ENCODE peak calls at places on chromosomes 3 and 15, in five cellular contexts. One of them, this sample, is unnamed.

GRCh38 chr15:64009798-64010241 is 36.5 kb downstream of the DAPK2 start:
- DNase-seq in HEK293T: no peak
- DNase-seq in activated naive CD4-positive, alpha-beta T cell treated with anti-CD3 and anti-CD28 coated beads for 36 hours: peak
- DNase-seq in HT1080: peak
- DNase-seq in naive B cell: no peak
- DNase-seq in this sample: peak

GRCh38 chr15:62920569-62921502 is 121.7 kb upstream of the TPM1 start:
- DNase-seq in HEK293T: no peak
- DNase-seq in activated naive CD4-positive, alpha-beta T cell treated with anti-CD3 and anti-CD28 coated beads for 36 hours: no peak
- DNase-seq in HT1080: peak
- DNase-seq in naive B cell: no peak
- DNase-seq in this sample: no peak

GRCh38 chr3:46858456-46858855 is 4.8 kb downstream of the MYL3 start:
- DNase-seq in HEK293T: no peak
- DNase-seq in activated naive CD4-positive, alpha-beta T cell treated with anti-CD3 and anti-CD28 coated beads for 36 hours: no peak
- DNase-seq in HT1080: no peak
- DNase-seq in naive B cell: no peak
- DNase-seq in this sample: no peak

GRCh38 chr3:65548848-65549625 is 489.7 kb downstream of the MAGI1 start:
- DNase-seq in HEK293T: peak
- DNase-seq in activated naive CD4-positive, alpha-beta T cell treated with anti-CD3 and anti-CD28 coated beads for 36 hours: no peak
- DNase-seq in HT1080: no peak
- DNase-seq in naive B cell: no peak
- DNase-seq in this sample: no peak

GRCh38 chr3:76586471-76586870 is 453.4 kb upstream of the ROBO2 start:
- DNase-seq in HEK293T: no peak
- DNase-seq in activated naive CD4-positive, alpha-beta T cell treated with anti-CD3 and anti-CD28 coated beads for 36 hours: no peak
- DNase-seq in HT1080: no peak
- DNase-seq in naive B cell: no peak
- DNase-seq in this sample: no peak

GRCh38 chr3:15399970-15400369 is 27.4 kb downstream of the METTL6 start:
- DNase-seq in HEK293T: no peak
- DNase-seq in activated naive CD4-positive, alpha-beta T cell treated with anti-CD3 and anti-CD28 coated beads for 36 hours: no peak
- DNase-seq in HT1080: no peak
- DNase-seq in naive B cell: no peak
- DNase-seq in this sample: no peak

GRCh38 chr15:56919708-56920637 is 1.5 kb downstream of the TCF12 start:
- DNase-seq in HEK293T: peak
- DNase-seq in activated naive CD4-positive, alpha-beta T cell treated with anti-CD3 and anti-CD28 coated beads for 36 hours: peak
- DNase-seq in HT1080: peak
- DNase-seq in naive B cell: peak
- DNase-seq in this sample: peak

GRCh38 chr3:184015381-184016019 is 2.2 kb downstream of the ABCC5 start:
- DNase-seq in HEK293T: peak
- DNase-seq in activated naive CD4-positive, alpha-beta T cell treated with anti-CD3 and anti-CD28 coated beads for 36 hours: no peak
- DNase-seq in HT1080: no peak
- DNase-seq in naive B cell: no peak
- DNase-seq in this sample: no peak

GRCh38 chr15:25770618-25771369 is 92.3 kb downstream of the ATP10A start:
- DNase-seq in HEK293T: no peak
- DNase-seq in activated naive CD4-positive, alpha-beta T cell treated with anti-CD3 and anti-CD28 coated beads for 36 hours: no peak
- DNase-seq in HT1080: no peak
- DNase-seq in naive B cell: no peak
- DNase-seq in this sample: no peak

GRCh38 chr3:146638718-146639117 is 33.6 kb upstream of the PLSCR5 start:
- DNase-seq in HEK293T: no peak
- DNase-seq in activated naive CD4-positive, alpha-beta T cell treated with anti-CD3 and anti-CD28 coated beads for 36 hours: no peak
- DNase-seq in HT1080: no peak
- DNase-seq in naive B cell: no peak
- DNase-seq in this sample: peak

GRCh38 chr3:123015596-123015995 is 12.0 kb downstream of the SEMA5B start:
- DNase-seq in HEK293T: no peak
- DNase-seq in activated naive CD4-positive, alpha-beta T cell treated with anti-CD3 and anti-CD28 coated beads for 36 hours: no peak
- DNase-seq in HT1080: no peak
- DNase-seq in naive B cell: no peak
- DNase-seq in this sample: no peak

GRCh38 chr15:100780208-100780800 is 99.3 kb upstream of the ALDH1A3 start:
- DNase-seq in HEK293T: no peak
- DNase-seq in activated naive CD4-positive, alpha-beta T cell treated with anti-CD3 and anti-CD28 coated beads for 36 hours: no peak
- DNase-seq in HT1080: no peak
- DNase-seq in naive B cell: no peak
- DNase-seq in this sample: no peak

This sample was measured in NAMALWA.